ENCODE peak calls at places on chromosomes 6 and 20, in nine cellular contexts. C, Z, D, Q, V, X, R, O and B are unnamed samples.

GRCh38 chr6:42423244-42423643 is 28.5 kb downstream of the TRERF1 start:
- DNase-seq in X (no peak), D (no peak), V (no peak), O (no peak), Q (no peak), R (no peak), Z (peak; percentile 14), C (no peak), B (no peak)

GRCh38 chr6:27834879-27835549 is 77.2 kb downstream of the OR2B2 start:
- DNase-seq in X (no peak), Z (no peak), Q (no peak), D (no peak), V (no peak), O (no peak), C (no peak), R (no peak), B (no peak)

GRCh38 chr6:155341130-155341828 is 27.0 kb upstream of the TFB1M start:
- DNase-seq in C (no peak), R (no peak), X (no peak), Z (no peak), Q (no peak), O (no peak), D (peak; percentile 56), V (no peak), B (no peak)

GRCh38 chr6:150628908-150629307 is 29.2 kb downstream of the PLEKHG1 start:
- DNase-seq in Z (no peak), V (no peak), C (no peak), D (no peak), Q (no peak), X (no peak), R (no peak), O (no peak), B (no peak)

GRCh38 chr6:158027590-158028285 is 46.1 kb downstream of the SYNJ2 start:
- DNase-seq in Z (no peak), C (no peak), X (no peak), Q (no peak), V (no peak), O (no peak), R (no peak), D (no peak), B (no peak)

GRCh38 chr6:134117409-134117808 is 65.0 kb upstream of the SLC2A12 start:
- DNase-seq in C (no peak), V (no peak), R (peak; percentile 55), O (no peak), X (no peak), Q (no peak), Z (no peak), D (peak; percentile 8), B (no peak)

GRCh38 chr6:53011993-53012392 is 16.9 kb upstream of the GSTA4 start:
- DNase-seq in Q (no peak), V (no peak), R (no peak), D (no peak), O (no peak), Z (no peak), C (no peak), X (no peak), B (no peak)

GRCh38 chr6:144931172-144932035 is 646.3 kb downstream of the UTRN start:
- DNase-seq in Z (peak; percentile 3), O (no peak), D (peak; percentile 50), X (no peak), R (peak; percentile 65), C (no peak), V (no peak), Q (no peak), B (peak; percentile 19)

GRCh38 chr6:12709116-12709515 is 7.5 kb upstream of the PHACTR1 start:
- DNase-seq in C (no peak), Z (no peak), Q (peak; percentile 34), X (no peak), D (peak; percentile 95), R (no peak), O (peak; percentile 8), V (no peak), B (no peak)

GRCh38 chr6:31467151-31467550 is 30.8 kb upstream of the MICB start:
- DNase-seq in C (no peak), X (no peak), Z (no peak), D (no peak), Q (no peak), O (no peak), V (no peak), R (no peak), B (no peak)

GRCh38 chr6:37244430-37245310 is 12.9 kb upstream of the TBC1D22B start:
- DNase-seq in V (no peak), C (no peak), D (peak; percentile 100), Q (peak; percentile 22), Z (no peak), O (no peak), X (peak; percentile 89), R (no peak), B (peak; percentile 88)

GRCh38 chr20:10761232-10761631 is 87.4 kb upstream of the JAG1 start:
- DNase-seq in X (no peak), V (no peak), D (no peak), R (no peak), O (no peak), Q (no peak), C (no peak), Z (no peak), B (no peak)

GRCh38 chr6:5671162-5671561 is 335.6 kb downstream of the NRN1 start:
- DNase-seq in V (no peak), C (no peak), D (peak; percentile 61), R (no peak), X (no peak), Z (peak; percentile 18), O (no peak), Q (no peak), B (no peak)

GRCh38 chr6:38450717-38451116 is 189.0 kb downstream of the BTBD9 start:
- DNase-seq in R (no peak), Q (no peak), V (no peak), X (no peak), C (no peak), D (no peak), Z (no peak), O (no peak), B (no peak)